ENCODE peak calls at places on chromosome 17, in four cellular contexts. C is GM23338, R is astrocyte, I is OCI-LY7. X is an unnamed sample.

GRCh38 chr17:43768382-43768781 is 9.8 kb upstream of the SOST start:
- DNase-seq in C (no peak), R (no peak), I (peak), X (no peak)

GRCh38 chr17:70295329-70295728 is 126.0 kb downstream of the KCNJ2 start:
- DNase-seq in C (no peak), R (no peak), I (no peak), X (no peak)

GRCh38 chr17:73770849-73771229 is 126.6 kb upstream of the SDK2 start:
- DNase-seq in C (no peak), R (no peak), I (no peak), X (no peak)

GRCh38 chr17:78962345-78962983 is 17.3 kb downstream of the LGALS3BP start:
- DNase-seq in C (no peak), R (no peak), I (no peak), X (peak)

GRCh38 chr17:35242158-35242804 is 591 bp upstream of the SLFN5 start:
- DNase-seq in C (peak), R (peak), I (peak), X (peak)

GRCh38 chr17:43456661-43457361 is 27.0 kb upstream of the DHX8 start:
- DNase-seq in C (no peak), R (no peak), I (no peak), X (peak)

GRCh38 chr17:32777436-32777835 is 99.5 kb downstream of the MYO1D start:
- DNase-seq in C (no peak), R (no peak), I (no peak), X (peak)

GRCh38 chr17:58525239-58525638 is 10.8 kb upstream of the MTMR4 start:
- DNase-seq in C (peak), R (peak), I (no peak), X (no peak)

GRCh38 chr17:37530420-37530819 is 40.7 kb downstream of the DUSP14 start:
- DNase-seq in C (no peak), R (peak), I (no peak), X (no peak)

GRCh38 chr17:70034158-70034557 is 40.9 kb upstream of the KCNJ16 start:
- DNase-seq in C (no peak), R (no peak), I (no peak), X (no peak)

GRCh38 chr17:15782809-15783208 is 50.7 kb downstream of the TBC1D26 start:
- DNase-seq in C (peak), R (peak), I (no peak), X (no peak)

GRCh38 chr17:57480438-57481196 is 224.3 kb downstream of the MSI2 start:
- DNase-seq in C (no peak), R (peak), I (no peak), X (peak)

GRCh38 chr17:36949461-36949927 is 740 bp downstream of the AATF start:
- DNase-seq in C (no peak), R (peak), I (no peak), X (peak)

GRCh38 chr17:77830816-77831490 is 127.5 kb upstream of the TNRC6C start:
- DNase-seq in C (no peak), R (no peak), I (no peak), X (no peak)

GRCh38 chr17:32142857-32143524 is 689 bp downstream of the RHOT1 start:
- DNase-seq in C (peak), R (peak), I (peak), X (peak)

GRCh38 chr17:13030459-13031305 is 12.9 kb upstream of the ELAC2 start:
- DNase-seq in C (peak), R (no peak), I (peak), X (peak)

GRCh38 chr17:71632328-71632727 is 488.5 kb upstream of the SOX9 start:
- DNase-seq in C (no peak), R (peak), I (no peak), X (peak)

GRCh38 chr17:82244413-82245140 is 15.7 kb downstream of the SLC16A3 start:
- DNase-seq in C (no peak), R (no peak), I (peak), X (peak)

GRCh38 chr17:44350733-44351226 is 5.7 kb downstream of the GRN start:
- DNase-seq in C (peak), R (peak), I (peak), X (peak)

GRCh38 chr17:61139219-61139618 is 260.4 kb upstream of the TBX2 start:
- DNase-seq in C (no peak), R (peak), I (peak), X (peak)

GRCh38 chr17:67491678-67492019 is 114.6 kb downstream of the PITPNC1 start:
- DNase-seq in C (no peak), R (no peak), I (no peak), X (no peak)
- H3K4me2 ChIP-seq in C (peak), R (peak), I (no peak), X (no peak)

DNA sequence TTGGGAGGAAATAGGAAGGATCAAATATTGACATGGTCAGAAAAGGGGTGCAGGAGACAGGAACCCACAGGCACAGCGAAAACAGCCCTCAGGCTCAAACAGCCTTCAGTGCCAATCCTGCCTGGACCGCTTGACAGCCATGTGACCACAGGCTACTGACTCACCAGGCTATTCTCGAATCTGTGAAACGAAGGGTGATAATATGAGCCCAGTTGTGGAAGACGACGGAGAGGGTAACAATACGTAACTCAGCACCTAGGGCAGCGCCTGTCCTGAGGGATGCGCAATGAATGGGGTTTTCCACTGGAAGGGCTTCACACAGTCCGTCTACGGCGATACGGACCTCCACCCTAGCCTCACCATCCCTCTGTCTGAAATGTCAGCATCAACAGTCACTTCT is 117.3 kb upstream of the RCVRN start:
- DNase-seq in C (no peak), R (no peak), I (no peak), X (no peak)
- H3K27ac ChIP-seq in C (no peak), R (no peak), I (no peak), X (no peak)

DNA sequence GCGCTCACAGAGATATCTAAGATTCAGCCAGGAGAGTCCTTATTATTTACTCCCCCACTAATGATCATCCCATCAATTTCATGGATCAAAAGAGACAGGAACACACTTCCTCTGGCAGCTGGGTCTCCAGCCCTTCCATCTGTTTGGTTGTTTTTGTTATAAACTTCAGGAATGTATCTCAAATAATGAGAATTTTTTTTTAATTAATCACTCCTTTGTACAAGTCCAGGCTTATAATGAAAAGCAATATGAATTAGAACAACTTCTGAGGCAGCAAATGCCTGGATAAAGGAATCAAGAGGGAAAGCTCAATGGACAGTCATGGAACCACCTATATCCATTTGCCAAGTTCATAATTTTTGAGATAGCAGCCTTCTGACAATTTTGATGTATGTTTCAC is 73.4 kb downstream of the HS3ST3B1 start:
- DNase-seq in C (no peak), R (no peak), I (no peak), X (no peak)
- H2AFZ ChIP-seq in C (no peak), R (no peak), I (peak), X (no peak)

GRCh38 chr17:30360396-30360795 is 18.3 kb upstream of the CPD start:
- DNase-seq in C (no peak), R (no peak), I (no peak), X (no peak)
- H3K4me2 ChIP-seq in C (no peak), R (no peak), I (no peak), X (no peak)

GRCh38 chr17:62724398-62725146 is 83.5 kb downstream of the MARCHF10 start:
- DNase-seq in C (no peak), R (no peak), I (peak), X (peak)
- H3K27ac ChIP-seq in C (no peak), R (no peak), I (no peak), X (no peak)

DNA sequence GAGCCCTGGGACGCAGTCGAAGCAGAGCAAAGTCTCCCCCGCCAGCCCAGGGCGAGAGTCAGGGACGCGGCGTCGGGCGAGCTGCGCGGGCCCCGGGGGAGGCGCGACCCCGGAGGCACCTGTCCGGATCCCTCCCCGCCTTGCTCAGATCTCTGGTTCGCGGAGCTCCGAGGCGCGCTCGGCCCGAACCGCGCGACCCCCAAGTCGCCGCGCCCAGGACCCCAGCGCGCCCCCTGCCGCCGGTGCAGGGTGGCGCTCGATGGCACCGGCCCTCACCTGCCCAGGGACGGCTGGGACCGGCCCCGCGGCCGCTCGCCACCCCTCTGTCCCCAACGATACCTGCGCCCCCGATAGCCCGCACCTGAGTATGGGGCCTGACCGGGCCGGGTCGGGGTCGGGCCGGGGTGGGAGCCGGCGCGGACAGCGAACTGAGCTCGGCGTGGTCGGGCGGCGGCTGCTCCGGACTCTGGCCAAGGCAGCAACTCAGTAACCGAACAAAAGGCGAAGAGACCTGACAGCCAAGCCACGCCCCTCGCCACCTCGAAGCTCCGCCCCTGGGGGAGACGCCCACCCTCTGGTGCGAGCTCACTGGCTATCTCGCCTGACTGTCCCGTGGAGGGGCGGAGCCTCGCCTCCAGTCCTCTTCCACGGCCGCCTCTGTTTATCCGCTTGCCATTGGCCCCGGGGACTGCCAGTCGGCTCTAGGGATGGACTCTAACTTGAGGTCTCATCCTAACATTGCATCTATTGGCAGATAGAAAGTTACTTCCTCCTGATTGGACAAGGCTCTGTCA is at the start of gene JUP:
- DNase-seq in C (peak), R (peak), I (peak), X (peak)
- H2AFZ ChIP-seq in C (no peak), R (peak), I (peak), X (no peak)

DNA sequence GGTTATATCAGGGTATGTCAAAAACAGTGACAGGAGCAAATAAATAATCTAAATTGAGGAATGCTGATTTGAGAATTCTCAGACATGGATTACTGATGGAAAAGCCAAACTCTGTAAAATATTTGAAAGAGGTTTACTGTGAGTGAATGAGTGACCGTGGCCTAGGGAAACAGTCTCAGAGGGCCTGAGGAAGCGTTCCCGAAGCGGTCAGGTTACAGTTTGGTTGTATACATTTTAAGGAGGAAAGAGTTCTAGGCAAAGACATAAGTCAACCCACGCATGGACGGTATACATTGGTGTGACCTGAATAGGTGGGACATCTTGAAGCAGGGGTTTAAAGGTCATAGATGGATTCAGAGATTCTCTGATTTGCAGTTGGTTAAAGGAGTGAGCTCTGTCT is 771.7 kb downstream of the KCNJ18 start:
- DNase-seq in C (no peak), R (no peak), I (no peak), X (no peak)
- H3K4me2 ChIP-seq in C (no peak), R (no peak), I (no peak), X (no peak)

DNA sequence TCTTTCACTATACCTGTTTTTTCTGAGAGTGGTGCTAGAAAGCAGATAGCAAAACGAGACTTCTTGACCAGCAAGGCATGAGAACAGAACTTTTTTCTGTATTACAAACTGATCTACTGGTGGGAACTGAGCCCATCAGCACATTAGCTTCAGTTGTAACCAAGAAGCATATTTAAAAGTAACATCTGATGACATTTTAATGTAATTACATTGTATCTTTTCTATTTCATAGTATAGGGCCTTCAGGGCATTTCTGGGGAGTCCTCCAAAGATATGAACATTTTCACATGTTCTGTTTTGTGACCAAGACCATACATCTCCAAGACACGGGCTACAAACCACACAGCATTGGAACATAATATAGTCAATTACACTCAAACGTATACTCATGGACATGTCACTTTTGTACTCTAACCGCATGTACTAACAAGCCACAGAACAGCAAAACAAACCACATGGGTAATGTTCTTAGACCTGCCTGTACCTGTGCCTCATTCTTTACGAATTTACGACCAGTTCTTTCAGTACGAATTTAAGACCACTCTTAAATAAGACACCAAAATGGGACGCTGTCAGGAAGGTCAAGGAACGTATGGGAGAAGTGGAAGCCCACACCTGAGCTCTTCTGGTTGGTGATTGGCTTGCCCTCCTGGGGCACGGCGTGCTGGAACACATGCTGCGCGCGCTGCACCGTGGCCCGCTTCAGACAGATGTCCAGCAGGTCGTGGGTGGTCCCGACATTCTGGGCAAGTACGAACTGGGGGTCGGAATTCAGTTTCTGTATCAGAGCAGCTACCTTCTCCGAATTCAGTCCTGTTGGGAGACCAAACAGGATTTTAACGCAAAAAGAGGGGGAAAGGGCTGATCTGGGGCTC is 811 bp downstream of the BLMH start:
- DNase-seq in C (peak), R (no peak), I (peak), X (peak)
- H3K27ac ChIP-seq in C (no peak), R (peak), I (peak), X (no peak)

GRCh38 chr17:80379348-80379747 is 35.6 kb upstream of the ENDOV start:
- DNase-seq in C (no peak), R (no peak), I (no peak), X (no peak)
- H2AFZ ChIP-seq in C (no peak), R (no peak), I (no peak), X (no peak)

DNA sequence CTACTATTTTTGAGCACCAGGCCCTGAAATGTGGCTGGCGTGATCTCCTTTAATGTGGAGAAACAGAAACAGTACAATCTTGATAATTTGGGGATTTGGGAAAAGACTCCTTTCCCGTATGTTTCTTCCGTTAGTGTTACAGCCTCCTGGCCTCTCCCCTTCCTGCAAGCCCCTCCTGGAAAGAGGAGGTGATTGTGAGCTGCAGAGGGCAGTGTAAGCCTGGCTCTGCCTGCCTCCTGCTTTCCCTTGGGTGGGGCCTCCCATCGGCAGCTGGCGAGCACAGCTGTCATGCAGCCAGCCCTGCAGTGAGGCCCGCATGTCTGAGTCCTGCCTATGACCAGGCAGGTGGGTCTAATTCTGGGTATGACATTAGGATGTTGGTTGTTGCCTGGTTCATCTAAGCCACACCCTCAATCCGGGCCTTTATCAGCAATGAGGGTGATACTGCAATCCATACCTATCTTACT is 48.7 kb upstream of the WSB1 start:
- DNase-seq in C (peak), R (peak), I (peak), X (peak)
- H3K4me2 ChIP-seq in C (peak), R (peak), I (peak), X (peak)

X was measured in PC-3.